ENCODE peak calls at places on chromosome 22, in nine cellular contexts. K, O, Q, X, J, C, E, U and I are unnamed samples.

GRCh38 chr22:46845281-46846153 is 83.1 kb downstream of the TBC1D22A start:
- DNase-seq in K (no peak), J (peak; percentile 83), X (no peak), O (no peak), E (peak; percentile 12), Q (no peak), C (no peak), U (no peak), I (no peak)

GRCh38 chr22:27045103-27045940 is 387.9 kb downstream of the MIAT start:
- DNase-seq in X (no peak), J (no peak), U (no peak), Q (no peak), O (peak; percentile 18), C (no peak), K (no peak), E (peak; percentile 66), I (no peak)

GRCh38 chr22:37474447-37475090 is 11.6 kb downstream of the MFNG start:
- DNase-seq in Q (no peak), O (no peak), E (no peak), J (no peak), C (no peak), U (no peak), X (no peak), K (no peak), I (no peak)

GRCh38 chr22:47607486-47607885 is 845.0 kb downstream of the TBC1D22A start:
- DNase-seq in E (no peak), O (no peak), U (peak; percentile 43), C (no peak), Q (no peak), J (peak; percentile 50), K (no peak), X (no peak), I (no peak)

GRCh38 chr22:23478175-23478574 is 101.9 kb downstream of the IGLL1 start:
- DNase-seq in E (no peak), Q (no peak), J (no peak), X (peak; percentile 11), C (no peak), K (no peak), U (no peak), O (no peak), I (no peak)

GRCh38 chr22:44360306-44360685 is 47.5 kb upstream of the SHISAL1 start:
- DNase-seq in O (no peak), Q (no peak), E (no peak), K (no peak), U (no peak), X (no peak), C (no peak), J (no peak), I (no peak)

GRCh38 chr22:26364066-26365015 is 64.7 kb upstream of the ASPHD2 start:
- DNase-seq in O (peak; percentile 62), E (peak; percentile 81), J (no peak), Q (peak; percentile 31), U (no peak), K (peak; percentile 40), C (peak; percentile 73), X (peak; percentile 38), I (no peak)

GRCh38 chr22:28181332-28181731 is 262.3 kb upstream of the PITPNB start:
- DNase-seq in E (no peak), X (no peak), C (no peak), K (no peak), Q (no peak), J (no peak), O (no peak), U (no peak), I (no peak)

GRCh38 chr22:45889539-45890350 is 87.2 kb downstream of the WNT7B start:
- DNase-seq in J (no peak), K (no peak), O (no peak), X (no peak), C (peak; percentile 31), Q (no peak), U (no peak), E (no peak), I (no peak)

GRCh38 chr22:47631571-47632102 is 869.2 kb downstream of the TBC1D22A start:
- DNase-seq in J (peak; percentile 88), U (no peak), Q (no peak), K (no peak), C (no peak), E (no peak), X (peak; percentile 79), O (no peak), I (no peak)

DNA sequence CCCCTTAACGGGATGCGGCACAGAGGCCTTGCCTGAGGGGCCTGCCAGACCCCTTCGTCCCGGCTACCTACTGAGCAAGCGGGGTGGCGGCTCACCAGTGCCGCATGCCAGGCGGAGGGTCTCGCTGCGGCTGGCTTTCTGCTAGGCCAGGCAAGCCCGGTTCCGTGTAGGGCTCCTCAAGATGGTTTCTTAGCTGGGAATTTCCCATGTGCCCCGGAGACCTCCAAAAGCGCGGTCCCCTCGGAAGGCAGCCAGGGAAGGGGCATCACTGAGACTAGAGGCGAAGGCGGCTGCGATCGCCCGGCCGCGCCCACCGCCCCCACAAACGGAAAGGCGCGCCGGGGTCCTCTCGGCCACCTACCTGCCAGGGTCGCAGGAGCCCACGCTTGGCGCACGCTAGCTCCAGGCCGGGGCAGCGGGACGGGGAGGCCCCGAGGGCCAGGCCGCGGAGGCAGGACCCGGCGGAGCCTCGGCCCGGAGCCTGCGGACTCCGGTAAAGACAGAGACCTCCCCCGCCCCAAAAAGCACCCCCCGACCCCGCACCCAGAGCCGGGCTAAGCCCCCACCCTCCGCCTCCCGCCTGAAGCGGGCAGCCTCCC is 23.8 kb downstream of the MICAL3 start:
- DNase-seq in C (peak; percentile 36), J (no peak), O (peak; percentile 33), E (peak; percentile 24), U (peak; percentile 68), K (no peak), Q (no peak), X (no peak), I (no peak)
- TF ChIP-seq POLR2A in C (no peak), J (no peak), O (no peak), E (no peak), U (no peak), K (no peak), Q (no peak), X (no peak), I (no peak)

GRCh38 chr22:20040801-20041200 is 19.9 kb downstream of the TANGO2 start:
- DNase-seq in X (no peak), O (no peak), Q (no peak), J (no peak), C (no peak), E (no peak), K (no peak), U (no peak), I (no peak)

GRCh38 chr22:20036535-20037392 is 15.9 kb downstream of the TANGO2 start:
- DNase-seq in X (no peak), Q (no peak), U (no peak), C (no peak), J (no peak), K (no peak), E (no peak), O (no peak), I (no peak)

GRCh38 chr22:20037419-20037818 is 16.5 kb downstream of the TANGO2 start:
- DNase-seq in J (no peak), C (no peak), E (no peak), Q (no peak), U (no peak), X (no peak), O (no peak), K (no peak), I (no peak)

GRCh38 chr22:20039683-20040325 is 18.9 kb downstream of the TANGO2 start:
- DNase-seq in J (no peak), E (no peak), Q (no peak), U (no peak), O (no peak), X (no peak), K (no peak), C (no peak), I (no peak)

DNA sequence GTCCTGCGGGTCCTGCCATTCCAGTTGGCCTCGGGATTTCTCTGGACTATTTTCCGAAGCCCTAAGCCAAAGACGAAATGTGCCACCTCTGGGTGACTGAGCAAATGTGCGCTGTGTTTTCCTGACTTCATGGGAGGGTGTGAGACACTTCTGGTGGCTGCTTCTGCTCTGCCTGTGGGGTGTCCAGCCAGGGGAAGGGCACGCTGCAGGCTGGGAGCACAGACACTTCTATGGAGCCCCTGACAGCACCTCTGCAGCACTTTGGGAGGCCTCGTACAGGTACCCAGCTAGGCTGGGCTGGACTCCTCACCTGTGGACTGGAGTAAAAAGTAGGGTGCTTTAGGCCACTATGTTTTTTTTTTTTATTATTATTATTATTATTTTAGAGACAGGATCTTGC is 17.7 kb downstream of the TANGO2 start:
- DNase-seq in X (no peak), Q (no peak), O (no peak), E (no peak), C (no peak), U (no peak), J (no peak), K (no peak), I (no peak)
- TF ChIP-seq POLR2A in X (no peak), Q (no peak), O (no peak), E (no peak), C (no peak), U (no peak), J (no peak), K (no peak), I (no peak)

GRCh38 chr22:49091917-49092545 is 735.6 kb downstream of the BRD1 start:
- DNase-seq in Q (no peak), U (no peak), O (no peak), X (no peak), E (no peak), K (no peak), C (no peak), J (no peak), I (no peak)

GRCh38 chr22:49094151-49094550 is 733.5 kb downstream of the BRD1 start:
- DNase-seq in E (no peak), K (no peak), Q (no peak), C (no peak), J (no peak), U (no peak), X (no peak), O (no peak), I (no peak)

GRCh38 chr22:49091451-49091850 is 736.2 kb downstream of the BRD1 start:
- DNase-seq in X (no peak), J (no peak), C (no peak), Q (no peak), O (no peak), K (no peak), U (peak; percentile 30), E (no peak), I (no peak)

GRCh38 chr22:49093192-49093880 is 734.3 kb downstream of the BRD1 start:
- DNase-seq in X (no peak), K (no peak), O (no peak), Q (no peak), E (no peak), J (no peak), C (no peak), U (no peak), I (no peak)

DNA sequence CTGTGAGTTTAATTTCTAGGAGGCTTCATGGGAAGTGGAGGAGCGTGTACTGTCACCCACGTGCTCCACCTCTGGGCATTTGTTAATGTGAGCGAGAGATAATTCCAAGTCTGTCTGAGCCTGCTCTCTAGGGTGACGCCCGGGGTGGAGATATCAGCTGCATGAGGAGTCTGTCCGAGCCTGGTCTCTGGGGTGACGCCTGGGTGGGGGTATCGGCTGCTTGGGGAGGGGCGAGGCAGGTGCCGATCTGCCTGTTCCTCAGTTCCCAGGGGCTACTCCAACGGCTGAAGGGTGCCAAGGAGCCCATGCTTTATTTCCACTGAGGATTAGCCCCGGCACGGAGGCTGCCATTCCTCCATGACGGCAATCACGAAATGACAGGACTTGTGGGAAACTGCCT is 734.9 kb downstream of the BRD1 start:
- DNase-seq in X (no peak), E (no peak), O (no peak), J (no peak), K (no peak), C (no peak), Q (no peak), U (no peak), I (no peak)
- TF ChIP-seq POLR2A in X (no peak), E (no peak), O (no peak), J (no peak), K (no peak), C (no peak), Q (no peak), U (no peak), I (no peak)

GRCh38 chr22:40593460-40594273 is 42.9 kb downstream of the MRTFA start:
- DNase-seq in O (no peak), U (no peak), K (no peak), Q (no peak), E (no peak), X (no peak), J (no peak), C (no peak), I (no peak)
- TF ChIP-seq POLR2A in O (no peak), U (no peak), K (no peak), Q (no peak), E (no peak), X (no peak), J (no peak), C (no peak), I (no peak)